ENCODE peak calls at places on chromosome 6, in ten cellular contexts. One of them, this sample, is unnamed. For H3K27me3, the result is how much of the 10 kb centered on the place peaks cover.

GRCh38 chr6:142805042-142805441 is 139.9 kb downstream of the HIVEP2 start:
- DNase-seq in cardiac muscle cell: no peak
- DNase-seq in adrenal gland: no peak
- DNase-seq in psoas muscle: no peak
- DNase-seq in breast epithelium: no peak
- DNase-seq in BE2C: no peak
- DNase-seq in AG04450: no peak
- DNase-seq in hepatocyte: no peak
- DNase-seq in PC-9: no peak
- DNase-seq in prostate gland: no peak
- DNase-seq in this sample: no peak

GRCh38 chr6:29813809-29814208 is 13.8 kb upstream of the HLA-G start:
- DNase-seq in cardiac muscle cell: no peak
- DNase-seq in adrenal gland: no peak
- DNase-seq in psoas muscle: no peak
- DNase-seq in breast epithelium: no peak
- DNase-seq in BE2C: no peak
- DNase-seq in AG04450: no peak
- DNase-seq in hepatocyte: no peak
- DNase-seq in PC-9: peak
- DNase-seq in prostate gland: no peak
- DNase-seq in this sample: no peak

GRCh38 chr6:5510331-5510730 is 249.0 kb downstream of the FARS2 start:
- DNase-seq in cardiac muscle cell: no peak
- DNase-seq in adrenal gland: no peak
- DNase-seq in psoas muscle: no peak
- DNase-seq in breast epithelium: no peak
- DNase-seq in BE2C: no peak
- DNase-seq in AG04450: no peak
- DNase-seq in hepatocyte: no peak
- DNase-seq in PC-9: no peak
- DNase-seq in prostate gland: no peak
- DNase-seq in this sample: no peak

GRCh38 chr6:10719386-10720228 is 3.3 kb upstream of the TMEM14C start:
- DNase-seq in cardiac muscle cell: no peak
- DNase-seq in adrenal gland: peak
- DNase-seq in psoas muscle: peak
- DNase-seq in breast epithelium: no peak
- DNase-seq in BE2C: peak
- DNase-seq in AG04450: no peak
- DNase-seq in hepatocyte: no peak
- DNase-seq in PC-9: no peak
- DNase-seq in prostate gland: no peak
- DNase-seq in this sample: peak

GRCh38 chr6:48429021-48429420 is 318.0 kb upstream of the PTCHD4 start:
- DNase-seq in cardiac muscle cell: no peak
- DNase-seq in adrenal gland: no peak
- DNase-seq in psoas muscle: no peak
- DNase-seq in breast epithelium: no peak
- DNase-seq in BE2C: no peak
- DNase-seq in AG04450: no peak
- DNase-seq in hepatocyte: no peak
- DNase-seq in PC-9: no peak
- DNase-seq in prostate gland: no peak
- DNase-seq in this sample: no peak

GRCh38 chr6:106702451-106703110 is 73.2 kb downstream of the QRSL1 start:
- DNase-seq in cardiac muscle cell: no peak
- DNase-seq in adrenal gland: no peak
- DNase-seq in psoas muscle: no peak
- DNase-seq in breast epithelium: no peak
- DNase-seq in BE2C: peak
- DNase-seq in AG04450: no peak
- DNase-seq in hepatocyte: peak
- DNase-seq in PC-9: no peak
- DNase-seq in prostate gland: peak
- DNase-seq in this sample: no peak

GRCh38 chr6:63968650-63969049 is 333.0 kb downstream of the PHF3 start:
- DNase-seq in cardiac muscle cell: no peak
- DNase-seq in adrenal gland: no peak
- DNase-seq in psoas muscle: no peak
- DNase-seq in breast epithelium: no peak
- DNase-seq in BE2C: no peak
- DNase-seq in AG04450: no peak
- DNase-seq in hepatocyte: no peak
- DNase-seq in PC-9: no peak
- DNase-seq in prostate gland: no peak
- DNase-seq in this sample: no peak

GRCh38 chr6:5403076-5403475 is 141.8 kb downstream of the FARS2 start:
- DNase-seq in cardiac muscle cell: no peak
- DNase-seq in adrenal gland: no peak
- DNase-seq in psoas muscle: no peak
- DNase-seq in breast epithelium: no peak
- DNase-seq in BE2C: no peak
- DNase-seq in AG04450: no peak
- DNase-seq in hepatocyte: no peak
- DNase-seq in PC-9: no peak
- DNase-seq in prostate gland: no peak
- DNase-seq in this sample: no peak

GRCh38 chr6:127484207-127484858 is 25.1 kb upstream of the KIAA0408 start:
- DNase-seq in cardiac muscle cell: no peak
- DNase-seq in adrenal gland: no peak
- DNase-seq in psoas muscle: no peak
- DNase-seq in breast epithelium: no peak
- DNase-seq in BE2C: no peak
- DNase-seq in AG04450: no peak
- DNase-seq in hepatocyte: no peak
- DNase-seq in PC-9: no peak
- DNase-seq in prostate gland: no peak
- DNase-seq in this sample: no peak

GRCh38 chr6:163793584-163793983 is 379.1 kb downstream of the QKI start:
- DNase-seq in cardiac muscle cell: no peak
- DNase-seq in adrenal gland: no peak
- DNase-seq in psoas muscle: no peak
- DNase-seq in breast epithelium: no peak
- DNase-seq in BE2C: no peak
- DNase-seq in AG04450: no peak
- DNase-seq in hepatocyte: peak
- DNase-seq in PC-9: no peak
- DNase-seq in prostate gland: no peak
- DNase-seq in this sample: no peak

GRCh38 chr6:110878751-110879539 is 4.4 kb downstream of the AMD1 start:
- DNase-seq in cardiac muscle cell: peak
- DNase-seq in adrenal gland: no peak
- DNase-seq in psoas muscle: no peak
- DNase-seq in breast epithelium: no peak
- DNase-seq in BE2C: peak
- DNase-seq in AG04450: peak
- DNase-seq in hepatocyte: peak
- DNase-seq in PC-9: no peak
- DNase-seq in prostate gland: peak
- DNase-seq in this sample: no peak

GRCh38 chr6:135481786-135482369 is 15.7 kb downstream of the AHI1 start:
- DNase-seq in cardiac muscle cell: no peak
- DNase-seq in adrenal gland: no peak
- DNase-seq in psoas muscle: no peak
- DNase-seq in breast epithelium: no peak
- DNase-seq in BE2C: no peak
- DNase-seq in AG04450: no peak
- DNase-seq in hepatocyte: no peak
- DNase-seq in PC-9: no peak
- DNase-seq in prostate gland: no peak
- DNase-seq in this sample: no peak

GRCh38 chr6:135346747-135347146 is 150.8 kb downstream of the AHI1 start:
- DNase-seq in cardiac muscle cell: no peak
- DNase-seq in adrenal gland: no peak
- DNase-seq in psoas muscle: no peak
- DNase-seq in breast epithelium: no peak
- DNase-seq in BE2C: no peak
- DNase-seq in AG04450: no peak
- DNase-seq in hepatocyte: no peak
- DNase-seq in PC-9: no peak
- DNase-seq in prostate gland: no peak
- DNase-seq in this sample: no peak

GRCh38 chr6:158174514-158174913 is 6.4 kb downstream of the GTF2H5 start:
- DNase-seq in cardiac muscle cell: no peak
- DNase-seq in adrenal gland: no peak
- DNase-seq in psoas muscle: no peak
- DNase-seq in breast epithelium: no peak
- DNase-seq in BE2C: no peak
- DNase-seq in AG04450: peak
- DNase-seq in hepatocyte: no peak
- DNase-seq in PC-9: no peak
- DNase-seq in prostate gland: no peak
- DNase-seq in this sample: no peak

GRCh38 chr6:36625161-36625919 is 31.2 kb downstream of the SRSF3 start:
- DNase-seq in cardiac muscle cell: no peak
- DNase-seq in adrenal gland: no peak
- DNase-seq in psoas muscle: no peak
- DNase-seq in breast epithelium: no peak
- DNase-seq in BE2C: no peak
- DNase-seq in AG04450: peak
- DNase-seq in hepatocyte: no peak
- DNase-seq in PC-9: no peak
- DNase-seq in prostate gland: no peak
- DNase-seq in this sample: peak

GRCh38 chr6:21164768-21165326 is 428.7 kb upstream of the SOX4 start:
- DNase-seq in cardiac muscle cell: no peak
- DNase-seq in adrenal gland: no peak
- DNase-seq in psoas muscle: no peak
- DNase-seq in breast epithelium: no peak
- DNase-seq in BE2C: no peak
- DNase-seq in AG04450: no peak
- DNase-seq in hepatocyte: no peak
- DNase-seq in PC-9: no peak
- DNase-seq in prostate gland: no peak
- DNase-seq in this sample: no peak

GRCh38 chr6:151291145-151292055 is 51.6 kb downstream of the AKAP12 start:
- DNase-seq in cardiac muscle cell: peak
- DNase-seq in adrenal gland: peak
- DNase-seq in psoas muscle: peak
- DNase-seq in breast epithelium: no peak
- DNase-seq in BE2C: peak
- DNase-seq in AG04450: peak
- DNase-seq in hepatocyte: peak
- DNase-seq in PC-9: no peak
- DNase-seq in prostate gland: no peak
- DNase-seq in this sample: no peak

GRCh38 chr6:32068867-32069266 is 30.7 kb downstream of the CYP21A2 start:
- DNase-seq in cardiac muscle cell: no peak
- DNase-seq in adrenal gland: no peak
- DNase-seq in psoas muscle: peak
- DNase-seq in breast epithelium: no peak
- DNase-seq in BE2C: no peak
- DNase-seq in AG04450: no peak
- DNase-seq in hepatocyte: no peak
- DNase-seq in PC-9: no peak
- DNase-seq in prostate gland: no peak
- DNase-seq in this sample: no peak

GRCh38 chr6:93894521-93894920 is 475.2 kb upstream of the EPHA7 start:
- DNase-seq in cardiac muscle cell: no peak
- DNase-seq in adrenal gland: no peak
- DNase-seq in psoas muscle: no peak
- DNase-seq in breast epithelium: no peak
- DNase-seq in BE2C: no peak
- DNase-seq in AG04450: no peak
- DNase-seq in hepatocyte: no peak
- DNase-seq in PC-9: no peak
- DNase-seq in prostate gland: no peak
- DNase-seq in this sample: no peak

GRCh38 chr6:84766796-84767590 is 2.6 kb upstream of the TBX18 start:
- DNase-seq in cardiac muscle cell: peak
- DNase-seq in adrenal gland: no peak
- DNase-seq in psoas muscle: no peak
- DNase-seq in breast epithelium: no peak
- DNase-seq in BE2C: no peak
- DNase-seq in AG04450: no peak
- DNase-seq in hepatocyte: no peak
- DNase-seq in PC-9: no peak
- DNase-seq in prostate gland: no peak
- DNase-seq in this sample: no peak
- H3K27me3 ChIP-seq in cardiac muscle cell: half or more
- H3K27me3 ChIP-seq in adrenal gland: half or more
- H3K27me3 ChIP-seq in psoas muscle: under half
- H3K27me3 ChIP-seq in breast epithelium: half or more
- H3K27me3 ChIP-seq in BE2C: half or more
- H3K27me3 ChIP-seq in AG04450: half or more
- H3K27me3 ChIP-seq in hepatocyte: half or more
- H3K27me3 ChIP-seq in PC-9: under half
- H3K27me3 ChIP-seq in prostate gland: half or more
- H3K27me3 ChIP-seq in this sample: half or more

GRCh38 chr6:119428647-119429046 is 79.1 kb upstream of the MAN1A1 start:
- DNase-seq in cardiac muscle cell: no peak
- DNase-seq in adrenal gland: no peak
- DNase-seq in psoas muscle: no peak
- DNase-seq in breast epithelium: no peak
- DNase-seq in BE2C: no peak
- DNase-seq in AG04450: no peak
- DNase-seq in hepatocyte: no peak
- DNase-seq in PC-9: no peak
- DNase-seq in prostate gland: no peak
- DNase-seq in this sample: no peak
- TF ChIP-seq CTCF in cardiac muscle cell: no peak
- TF ChIP-seq CTCF in adrenal gland: no peak
- TF ChIP-seq CTCF in psoas muscle: no peak
- TF ChIP-seq CTCF in breast epithelium: no peak
- TF ChIP-seq CTCF in BE2C: no peak
- TF ChIP-seq CTCF in AG04450: no peak
- TF ChIP-seq CTCF in hepatocyte: no peak
- TF ChIP-seq CTCF in PC-9: no peak
- TF ChIP-seq CTCF in prostate gland: no peak
- TF ChIP-seq CTCF in this sample: no peak

DNA sequence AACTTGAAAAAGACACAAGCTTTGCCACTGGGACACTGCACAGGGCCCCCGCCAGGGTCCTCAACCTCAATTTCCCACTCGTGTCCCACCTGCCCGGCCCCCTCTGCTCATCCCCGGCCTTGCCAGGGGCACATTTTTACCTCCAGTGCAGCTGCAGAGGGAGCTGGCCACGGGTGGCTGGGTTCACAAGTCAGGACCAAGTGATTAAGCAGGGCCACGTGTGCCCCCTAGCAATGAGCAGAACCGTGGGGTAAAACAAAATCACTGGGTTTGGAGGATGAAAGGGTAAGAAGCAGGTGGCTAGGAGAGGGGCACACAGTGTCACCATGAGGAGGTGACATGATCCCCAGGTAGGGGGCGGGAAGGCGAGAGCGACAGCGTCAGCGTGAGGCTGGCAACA is 61.2 kb upstream of the RPS6KA2 start:
- DNase-seq in cardiac muscle cell: no peak
- DNase-seq in adrenal gland: no peak
- DNase-seq in psoas muscle: no peak
- DNase-seq in breast epithelium: no peak
- DNase-seq in BE2C: no peak
- DNase-seq in AG04450: no peak
- DNase-seq in hepatocyte: no peak
- DNase-seq in PC-9: no peak
- DNase-seq in prostate gland: no peak
- DNase-seq in this sample: peak
- H3K27me3 ChIP-seq in cardiac muscle cell: under half
- H3K27me3 ChIP-seq in adrenal gland: under half
- H3K27me3 ChIP-seq in psoas muscle: under half
- H3K27me3 ChIP-seq in breast epithelium: under half
- H3K27me3 ChIP-seq in BE2C: under half
- H3K27me3 ChIP-seq in AG04450: under half
- H3K27me3 ChIP-seq in hepatocyte: under half
- H3K27me3 ChIP-seq in PC-9: under half
- H3K27me3 ChIP-seq in prostate gland: under half
- H3K27me3 ChIP-seq in this sample: under half

GRCh38 chr6:27238010-27238983 is 9.2 kb upstream of the PRSS16 start:
- DNase-seq in cardiac muscle cell: no peak
- DNase-seq in adrenal gland: no peak
- DNase-seq in psoas muscle: no peak
- DNase-seq in breast epithelium: no peak
- DNase-seq in BE2C: peak
- DNase-seq in AG04450: no peak
- DNase-seq in hepatocyte: no peak
- DNase-seq in PC-9: peak
- DNase-seq in prostate gland: no peak
- DNase-seq in this sample: no peak
- TF ChIP-seq CTCF in cardiac muscle cell: no peak
- TF ChIP-seq CTCF in adrenal gland: no peak
- TF ChIP-seq CTCF in psoas muscle: no peak
- TF ChIP-seq CTCF in breast epithelium: no peak
- TF ChIP-seq CTCF in BE2C: peak
- TF ChIP-seq CTCF in AG04450: no peak
- TF ChIP-seq CTCF in hepatocyte: no peak
- TF ChIP-seq CTCF in PC-9: no peak
- TF ChIP-seq CTCF in prostate gland: no peak
- TF ChIP-seq CTCF in this sample: no peak

This sample was measured in upper lobe of right lung.